ENCODE peak calls at places on chromosomes 6 and 20, in eight cellular contexts. R is HCT116, E is endothelial cell of umbilical vein, S is vagina, G is OCI-LY7, J is tibial nerve, O is right lobe of liver, Z is tibial artery. D is an unnamed sample.

GRCh38 chr20:2756056-2756611 is 44.3 kb downstream of the CPXM1 start:
- DNase-seq in R (peak; percentile 19), E (peak; percentile 43), S (peak; percentile 89), G (no peak), J (no peak), O (peak; percentile 48), Z (no peak), D (no peak)

GRCh38 chr20:38764563-38765355 is 16.5 kb downstream of the ACTR5 start:
- DNase-seq in R (peak; percentile 87), E (peak; percentile 60), S (no peak), G (no peak), J (no peak), O (no peak), Z (peak; percentile 76), D (no peak)

GRCh38 chr6:84035484-84035883 is 1.9 kb downstream of the MRAP2 start:
- DNase-seq in R (no peak), E (no peak), S (no peak), G (no peak), J (no peak), O (no peak), Z (no peak), D (no peak)

GRCh38 chr20:63093966-63094766 is 87.4 kb upstream of the BHLHE23 start:
- DNase-seq in R (no peak), E (no peak), S (no peak), G (no peak), J (no peak), O (peak; percentile 26), Z (peak; percentile 32), D (peak; percentile 20)

GRCh38 chr6:159061146-159061545 is 16.4 kb upstream of the TAGAP start:
- DNase-seq in R (no peak), E (no peak), S (no peak), G (no peak), J (no peak), O (no peak), Z (no peak), D (no peak)

GRCh38 chr6:157787080-157787479 is 36.0 kb upstream of the SNX9 start:
- DNase-seq in R (no peak), E (no peak), S (no peak), G (no peak), J (no peak), O (peak; percentile 79), Z (no peak), D (no peak)

GRCh38 chr6:85747093-85747492 is 104.4 kb upstream of the SYNCRIP start:
- DNase-seq in R (no peak), E (no peak), S (no peak), G (no peak), J (no peak), O (no peak), Z (no peak), D (no peak)

GRCh38 chr6:102679844-102680243 is 1286.3 kb downstream of the GRIK2 start:
- DNase-seq in R (no peak), E (no peak), S (no peak), G (no peak), J (no peak), O (no peak), Z (no peak), D (no peak)

GRCh38 chr6:144377586-144377985 is 92.5 kb downstream of the UTRN start:
- DNase-seq in R (no peak), E (peak; percentile 67), S (no peak), G (no peak), J (no peak), O (no peak), Z (no peak), D (no peak)

GRCh38 chr20:25000268-25000801 is 7.8 kb upstream of the APMAP start:
- DNase-seq in R (no peak), E (peak; percentile 5), S (no peak), G (no peak), J (peak; percentile 68), O (peak; percentile 49), Z (peak; percentile 83), D (peak; percentile 70)

GRCh38 chr20:31870703-31871601 is 518 bp downstream of the TTLL9 start:
- DNase-seq in R (no peak), E (no peak), S (peak; percentile 93), G (no peak), J (no peak), O (no peak), Z (no peak), D (no peak)

GRCh38 chr6:164275773-164276172 is 861.3 kb downstream of the QKI start:
- DNase-seq in R (no peak), E (no peak), S (no peak), G (no peak), J (no peak), O (no peak), Z (no peak), D (no peak)

GRCh38 chr6:116533233-116533957 is 12.1 kb downstream of the TRAPPC3L start:
- DNase-seq in R (no peak), E (no peak), S (no peak), G (no peak), J (no peak), O (no peak), Z (no peak), D (no peak)

GRCh38 chr6:150203871-150204545 is 61.2 kb downstream of the PPP1R14C start:
- DNase-seq in R (no peak), E (no peak), S (no peak), G (no peak), J (no peak), O (no peak), Z (no peak), D (no peak)

GRCh38 chr20:48728042-48728837 is 99.6 kb downstream of the PREX1 start:
- DNase-seq in R (no peak), E (no peak), S (no peak), G (no peak), J (peak; percentile 60), O (no peak), Z (no peak), D (no peak)

GRCh38 chr6:89690944-89691324 is 52.4 kb upstream of the LYRM2 start:
- DNase-seq in R (no peak), E (no peak), S (no peak), G (no peak), J (no peak), O (no peak), Z (no peak), D (no peak)

GRCh38 chr20:41137412-41138216 is at the start of gene PLCG1:
- DNase-seq in R (no peak), E (peak; percentile 83), S (no peak), G (peak; percentile 85), J (peak; percentile 64), O (peak; percentile 85), Z (peak; percentile 90), D (peak; percentile 81)
- H3K4me3 ChIP-seq in R (peak within 1 kb of the TSS; percentile 57), E (peak within 1 kb of the TSS; percentile 68), S (peak within 1 kb of the TSS; percentile 91), G (peak within 1 kb of the TSS; percentile 74), J (peak within 1 kb of the TSS; percentile 82), O (peak within 1 kb of the TSS; percentile 80), Z (peak within 1 kb of the TSS; percentile 73), D (peak within 1 kb of the TSS; percentile 82)

GRCh38 chr6:624979-625378 is 31.9 kb downstream of the HUS1B start:
- DNase-seq in R (no peak), E (peak; percentile 7), S (no peak), G (peak; percentile 6), J (no peak), O (no peak), Z (no peak), D (no peak)
- TF ChIP-seq CTCF in R (no peak), E (no peak), S (no peak), G (peak; percentile 26), J (no peak), O (no peak), Z (no peak), D (no peak)

GRCh38 chr6:155916870-155917624 is 461.4 kb upstream of the NOX3 start:
- DNase-seq in R (no peak), E (no peak), S (no peak), G (no peak), J (no peak), O (no peak), Z (no peak), D (no peak)
- H3K9me3 ChIP-seq in R (no peaks in the 10 kb centered on the region), E (no peaks in the 10 kb centered on the region), S (no peaks in the 10 kb centered on the region), G (no peaks in the 10 kb centered on the region), J (no peaks in the 10 kb centered on the region), O (no peaks in the 10 kb centered on the region), Z (no peaks in the 10 kb centered on the region), D (no peaks in the 10 kb centered on the region)

GRCh38 chr20:11982958-11983470 is 65.3 kb downstream of the BTBD3 start:
- DNase-seq in R (no peak), E (no peak), S (no peak), G (no peak), J (no peak), O (no peak), Z (no peak), D (no peak)
- H3K4me3 ChIP-seq in R (no peak overlapping the region), E (no peak overlapping the region), S (no peak overlapping the region), G (no peak overlapping the region), J (no peak overlapping the region), O (peak overlapping the region; percentile 7), Z (no peak overlapping the region), D (no peak overlapping the region)

GRCh38 chr6:88422831-88423230 is 256.7 kb upstream of the CNR1 start:
- DNase-seq in R (no peak), E (no peak), S (no peak), G (no peak), J (no peak), O (no peak), Z (no peak), D (no peak)
- TF ChIP-seq CTCF in R (no peak), E (no peak), S (no peak), G (peak; percentile 43), J (no peak), O (no peak), Z (no peak), D (no peak)

DNA sequence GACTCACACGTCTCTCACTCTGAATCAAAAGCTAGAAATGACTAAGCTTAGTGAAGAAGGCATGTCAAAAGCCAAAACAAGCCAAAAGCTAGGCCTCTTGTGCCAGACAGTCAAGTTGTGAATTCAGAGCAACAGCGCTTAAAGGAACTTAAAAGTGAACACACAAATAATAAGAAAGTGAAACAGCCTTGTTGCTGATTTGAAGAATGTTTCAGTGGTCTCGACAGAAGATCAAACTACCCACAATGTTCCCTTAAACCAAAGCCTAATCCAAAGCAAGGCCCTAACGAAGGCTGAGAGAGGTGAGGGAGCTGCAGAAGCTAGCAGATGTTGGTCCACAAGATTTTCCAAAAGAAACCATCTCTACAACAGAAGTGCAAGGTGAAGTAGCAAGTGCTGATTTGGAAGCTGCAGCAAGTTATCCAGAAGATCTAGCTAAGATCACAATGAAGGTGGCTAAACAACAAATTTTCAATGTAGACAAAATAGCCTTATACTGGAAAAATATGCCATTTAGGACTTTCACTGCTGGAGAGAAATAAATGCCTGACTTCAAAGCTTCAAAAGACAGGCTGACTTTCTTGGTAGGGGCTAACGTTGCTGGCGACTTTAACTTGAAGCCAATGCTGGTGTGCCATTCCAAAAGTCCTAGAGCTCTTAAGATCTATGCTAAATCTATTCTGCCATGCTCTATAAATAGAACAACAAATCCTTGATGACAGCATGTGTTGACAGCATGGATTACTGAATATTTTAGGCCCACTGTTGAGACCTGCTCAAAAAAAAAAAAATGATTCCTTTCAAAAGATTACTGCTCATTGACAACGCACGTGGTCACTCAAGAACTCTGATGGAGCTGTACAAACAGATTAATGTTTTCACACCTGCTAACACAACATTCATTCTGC is 40.3 kb downstream of the SEC63 start:
- DNase-seq in R (peak; percentile 7), E (no peak), S (no peak), G (no peak), J (no peak), O (no peak), Z (no peak), D (no peak)
- H3K9me3 ChIP-seq in R (peaks cover 11% of the 10 kb centered on the region), E (no peaks in the 10 kb centered on the region), S (peaks cover 7% of the 10 kb centered on the region), G (no peaks in the 10 kb centered on the region), J (peaks cover 4% of the 10 kb centered on the region), O (no peaks in the 10 kb centered on the region), Z (no peaks in the 10 kb centered on the region), D (no peaks in the 10 kb centered on the region)

D was measured in left lung.